ENCODE peak calls at places on chromosomes 13 and 19, in six cellular contexts. M, A, N, Y, O and U are unnamed samples.

GRCh38 chr19:41548954-41549688 is 26.8 kb upstream of the CEACAM21 start:
- DNase-seq in Y (no peak), M (peak; percentile 91), O (no peak), A (peak; percentile 95), N (no peak), U (no peak)

GRCh38 chr13:112740502-112741131 is 50.8 kb downstream of the ATP11A start:
- DNase-seq in N (no peak), A (no peak), Y (peak; percentile 73), O (peak; percentile 89), M (peak; percentile 61), U (no peak)

GRCh38 chr19:4391701-4392543 is 8.4 kb downstream of the SH3GL1 start:
- DNase-seq in O (peak; percentile 66), A (no peak), Y (peak; percentile 85), M (no peak), N (no peak), U (no peak)

GRCh38 chr19:16801599-16801998 is 27.6 kb upstream of the SIN3B start:
- DNase-seq in O (peak; percentile 70), M (peak; percentile 52), Y (no peak), A (peak; percentile 33), N (no peak), U (peak; percentile 9)

GRCh38 chr19:29211562-29212416 is 1.2 kb downstream of the UQCRFS1 start:
- DNase-seq in A (no peak), N (no peak), M (peak; percentile 12), O (peak; percentile 19), Y (no peak), U (no peak)

GRCh38 chr13:51801631-51802099 is 2.3 kb downstream of the DHRS12 start:
- DNase-seq in N (no peak), O (no peak), A (no peak), M (peak; percentile 51), Y (peak; percentile 84), U (no peak)

GRCh38 chr13:90623318-90624011 is 724.0 kb upstream of the MIR17HG start:
- DNase-seq in N (no peak), Y (no peak), A (no peak), M (no peak), O (no peak), U (no peak)

GRCh38 chr13:46622918-46623256 is 69.9 kb downstream of the LRCH1 start:
- DNase-seq in M (peak; percentile 96), N (no peak), O (peak; percentile 92), A (peak; percentile 25), Y (no peak), U (no peak)

GRCh38 chr13:52737451-52737850 is 2.2 kb downstream of the CNMD start:
- DNase-seq in O (no peak), N (no peak), M (no peak), A (no peak), Y (no peak), U (no peak)

GRCh38 chr13:40186636-40187323 is 479.7 kb downstream of the FOXO1 start:
- DNase-seq in A (no peak), M (no peak), Y (no peak), N (no peak), O (no peak), U (no peak)

GRCh38 chr13:105774739-105775460 is 760.6 kb downstream of the EFNB2 start:
- DNase-seq in A (no peak), M (no peak), Y (no peak), N (no peak), O (no peak), U (peak; percentile 97)

GRCh38 chr13:98147521-98147920 is 4.6 kb downstream of the FARP1 start:
- DNase-seq in N (no peak), Y (no peak), A (no peak), M (no peak), O (no peak), U (no peak)

GRCh38 chr19:12956446-12957388 is at the start of gene GADD45GIP1:
- DNase-seq in N (no peak), M (peak; percentile 93), A (peak; percentile 86), O (peak; percentile 77), Y (peak; percentile 96), U (no peak)

GRCh38 chr19:32829345-32829896 is 40.1 kb downstream of the SLC7A9 start:
- DNase-seq in M (no peak), A (no peak), O (no peak), Y (no peak), N (no peak), U (no peak)

GRCh38 chr13:104057851-104058250 is 991.6 kb upstream of the SLC10A2 start:
- DNase-seq in O (peak; percentile 12), M (no peak), Y (no peak), A (no peak), N (no peak), U (no peak)

GRCh38 chr13:23617551-23618014 is 47.4 kb downstream of the TNFRSF19 start:
- DNase-seq in Y (no peak), A (no peak), M (no peak), O (peak; percentile 75), N (no peak), U (no peak)

GRCh38 chr13:31835932-31836331 is 96.6 kb downstream of the RXFP2 start:
- DNase-seq in Y (no peak), N (no peak), M (peak; percentile 12), O (peak; percentile 49), A (no peak), U (no peak)

GRCh38 chr13:19984430-19985218 is 26.1 kb downstream of the ZMYM2 start:
- DNase-seq in O (peak; percentile 74), N (no peak), A (peak; percentile 49), M (peak; percentile 54), Y (no peak), U (peak; percentile 9)

GRCh38 chr13:32940601-32941000 is 75.6 kb upstream of the KL start:
- DNase-seq in N (no peak), A (no peak), O (peak; percentile 45), Y (no peak), M (no peak), U (no peak)

GRCh38 chr19:30083125-30083681 is 141.2 kb downstream of the URI1 start:
- DNase-seq in O (no peak), Y (peak; percentile 56), A (no peak), N (no peak), M (no peak), U (no peak)

GRCh38 chr13:43698743-43699142 is 88.0 kb downstream of the ENOX1 start:
- DNase-seq in O (peak; percentile 90), N (no peak), A (no peak), Y (no peak), M (no peak), U (no peak)

GRCh38 chr19:15210323-15210774 is 9.6 kb upstream of the NOTCH3 start:
- DNase-seq in O (peak; percentile 70), M (no peak), N (peak; percentile 75), Y (peak; percentile 84), A (no peak), U (no peak)

GRCh38 chr13:105291987-105292386 is 1243.5 kb downstream of the EFNB2 start:
- DNase-seq in M (no peak), O (no peak), N (no peak), A (no peak), Y (no peak), U (no peak)

GRCh38 chr19:804419-805160 is 7.3 kb downstream of the PTBP1 start:
- DNase-seq in A (no peak), O (no peak), M (no peak), Y (no peak), N (no peak), U (no peak)

GRCh38 chr19:806815-807421 is 9.7 kb downstream of the PTBP1 start:
- DNase-seq in A (no peak), M (peak; percentile 58), O (no peak), N (no peak), Y (no peak), U (no peak)

GRCh38 chr19:805600-806550 is 8.6 kb downstream of the PTBP1 start:
- DNase-seq in M (peak; percentile 91), N (no peak), A (no peak), O (no peak), Y (no peak), U (no peak)

GRCh38 chr19:803686-804418 is 6.6 kb downstream of the PTBP1 start:
- DNase-seq in M (no peak), Y (no peak), A (no peak), N (no peak), O (no peak), U (no peak)

GRCh38 chr19:805161-805561 is 7.9 kb downstream of the PTBP1 start:
- DNase-seq in A (no peak), N (no peak), O (no peak), Y (no peak), M (no peak), U (no peak)
- TF ChIP-seq CTCF in A (no peak), N (no peak), O (no peak), Y (no peak), M (no peak), U (no peak)

GRCh38 chr13:67070306-67070705 is 159.8 kb downstream of the PCDH9 start:
- DNase-seq in O (no peak), A (no peak), Y (no peak), N (no peak), M (no peak), U (no peak)
- H3K4me3 ChIP-seq in O (no peak overlapping the region), A (no peak overlapping the region), Y (no peak overlapping the region), N (no peak overlapping the region), M (no peak overlapping the region), U (no peak overlapping the region)

GRCh38 chr13:99339736-99340392 is 32.7 kb upstream of the GPR183 start:
- DNase-seq in A (no peak), Y (no peak), N (no peak), O (peak; percentile 48), M (no peak), U (no peak)

GRCh38 chr13:99342723-99343315 is 35.6 kb upstream of the GPR183 start:
- DNase-seq in M (no peak), A (no peak), O (no peak), Y (no peak), N (no peak), U (no peak)

GRCh38 chr13:99344610-99345208 is 37.5 kb upstream of the GPR183 start:
- DNase-seq in N (no peak), Y (no peak), A (no peak), O (no peak), M (no peak), U (no peak)

GRCh38 chr13:99340638-99341037 is 33.4 kb upstream of the GPR183 start:
- DNase-seq in O (no peak), N (no peak), Y (no peak), A (no peak), M (no peak), U (no peak)

DNA sequence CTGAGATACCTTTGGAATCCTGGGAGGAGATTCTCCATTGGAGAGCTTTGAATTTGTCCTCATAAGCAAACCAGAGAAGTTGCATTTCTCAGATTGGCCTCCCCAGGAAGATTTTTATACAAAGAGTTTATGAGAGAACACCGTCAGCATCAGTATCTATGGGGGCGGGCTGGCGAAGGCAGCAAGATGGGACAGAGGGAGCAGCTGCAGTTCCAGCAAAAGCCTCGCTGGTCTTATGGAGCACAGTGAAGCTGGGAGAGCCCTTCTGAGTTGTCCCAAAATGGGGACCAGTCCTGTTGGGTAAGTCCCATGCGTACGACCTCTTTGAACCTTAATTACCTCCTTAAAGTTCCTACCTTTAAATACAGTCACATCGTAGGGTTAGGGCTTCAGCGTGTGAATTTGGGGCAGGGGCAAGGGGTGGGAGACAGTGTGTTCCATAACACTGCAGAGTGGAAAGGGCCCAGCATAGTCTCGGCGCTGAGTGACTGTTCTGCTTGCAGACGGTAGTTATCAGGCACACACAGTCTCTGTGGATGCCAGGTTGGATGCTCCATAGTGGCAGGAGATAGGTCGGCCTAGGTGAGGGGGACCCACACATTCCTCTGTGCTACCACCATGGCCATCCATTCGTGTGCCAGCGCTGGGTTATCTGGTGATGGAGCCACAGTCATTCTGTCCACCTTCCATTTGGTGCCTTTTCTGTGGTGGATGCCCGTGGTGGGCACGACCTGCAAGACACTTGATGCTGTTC is 34.9 kb upstream of the GPR183 start:
- DNase-seq in A (no peak), O (no peak), N (no peak), M (no peak), Y (no peak), U (no peak)
- H3K36me3 ChIP-seq in A (peaks cover 13% of the 10 kb centered on the region), O (no peaks in the 10 kb centered on the region), N (peaks cover 36% of the 10 kb centered on the region), M (peaks cover 8% of the 10 kb centered on the region), Y (peaks cover 23% of the 10 kb centered on the region), U (peaks cover 1% of the 10 kb centered on the region)

GRCh38 chr13:88887045-88887662 is 1216.0 kb downstream of the SLITRK5 start:
- DNase-seq in M (no peak), O (no peak), N (no peak), Y (peak; percentile 43), A (no peak), U (no peak)
- TF ChIP-seq CTCF in M (peak; percentile 22), O (no peak), N (no peak), Y (no peak), A (no peak), U (no peak)